ENCODE peak calls at places on chromosomes 4 and X, in seven cellular contexts. Q, D, K, B, S, I and V are unnamed samples. For H3K9me3, the result is how much of the 10 kb centered on the place peaks cover.

GRCh38 chr4:21811576-21811975 is 137.0 kb downstream of the KCNIP4 start:
- DNase-seq in K (no peak), Q (no peak), S (no peak), I (no peak), B (no peak), D (no peak), V (no peak)

GRCh38 chrX:51568586-51568985 is 50.1 kb downstream of the CENPVL3 start:
- DNase-seq in I (no peak), B (no peak), Q (no peak), K (no peak), S (no peak), D (no peak), V (no peak)

GRCh38 chr4:140637836-140638235 is 69.1 kb upstream of the UCP1 start:
- DNase-seq in S (peak), D (no peak), Q (no peak), I (no peak), B (peak), K (no peak), V (peak)

GRCh38 chr4:164501074-164501473 is 252.9 kb upstream of the SMIM31 start:
- DNase-seq in D (no peak), S (no peak), B (no peak), I (no peak), K (no peak), Q (no peak), V (no peak)

GRCh38 chrX:43166874-43167273 is 388.9 kb upstream of the PPP1R2C start:
- DNase-seq in I (no peak), D (no peak), S (no peak), B (no peak), K (no peak), Q (no peak), V (no peak)

GRCh38 chrX:17697191-17697590 is 40.1 kb upstream of the SCML1 start:
- DNase-seq in D (no peak), Q (no peak), S (no peak), K (no peak), I (no peak), B (no peak), V (no peak)

GRCh38 chr4:118774989-118775388 is 60.9 kb downstream of the SEC24D start:
- DNase-seq in K (no peak), D (no peak), S (no peak), I (no peak), Q (no peak), B (no peak), V (no peak)

GRCh38 chrX:103629295-103630170 is 758 bp downstream of the TCEAL1 start:
- DNase-seq in D (peak), Q (no peak), K (peak), S (peak), B (peak), I (peak), V (peak)

GRCh38 chr4:180153587-180153986 is 2089.6 kb upstream of the TENM3 start:
- DNase-seq in K (no peak), S (no peak), Q (no peak), B (no peak), I (no peak), D (no peak), V (no peak)

GRCh38 chrX:40202456-40202855 is 104.7 kb upstream of the BCOR start:
- DNase-seq in Q (no peak), S (no peak), B (no peak), K (no peak), D (no peak), I (no peak), V (no peak)

GRCh38 chr4:113052379-113052951 is 3.0 kb downstream of the ANK2 start:
- DNase-seq in D (no peak), Q (no peak), I (no peak), B (no peak), S (no peak), K (no peak), V (no peak)

GRCh38 chr4:39114436-39114835 is 52.4 kb downstream of the KLHL5 start:
- DNase-seq in B (no peak), D (no peak), K (no peak), Q (no peak), I (no peak), S (no peak), V (no peak)

GRCh38 chr4:77193511-77194236 is 36.7 kb downstream of the CCNG2 start:
- DNase-seq in I (no peak), B (no peak), D (peak), S (no peak), K (peak), Q (no peak), V (no peak)

GRCh38 chrX:9122504-9123245 is 88.7 kb upstream of the FAM9B start:
- DNase-seq in S (no peak), K (no peak), B (no peak), Q (no peak), I (no peak), D (no peak), V (no peak)

GRCh38 chrX:11430266-11430665 is 137.1 kb downstream of the AMELX start:
- DNase-seq in D (no peak), I (no peak), K (no peak), B (no peak), S (no peak), Q (no peak), V (no peak)

GRCh38 chr4:98452091-98452490 is 190.9 kb downstream of the RAP1GDS1 start:
- DNase-seq in D (no peak), S (no peak), I (no peak), B (no peak), Q (no peak), K (no peak), V (no peak)

GRCh38 chr4:75672461-75673026 is 667 bp downstream of the G3BP2 start:
- DNase-seq in S (peak), Q (no peak), D (peak), B (peak), K (peak), I (peak), V (peak)

GRCh38 chr4:2073808-2074481 is 14.8 kb downstream of the NAT8L start:
- DNase-seq in K (no peak), I (no peak), D (no peak), Q (no peak), B (no peak), S (no peak), V (no peak)

GRCh38 chrX:71227370-71228062 is 4.5 kb downstream of the GJB1 start:
- DNase-seq in Q (no peak), S (no peak), I (no peak), B (no peak), D (no peak), K (no peak), V (no peak)

GRCh38 chr4:77006753-77007355 is 57.3 kb downstream of the SEPTIN11 start:
- DNase-seq in I (no peak), K (no peak), D (no peak), Q (no peak), S (no peak), B (no peak), V (no peak)

GRCh38 chr4:101102114-101102752 is 245.1 kb downstream of the PPP3CA start:
- DNase-seq in D (peak), K (peak), B (no peak), Q (no peak), S (no peak), I (peak), V (no peak)

GRCh38 chr4:80255374-80256095 is 10.9 kb upstream of the FGF5 start:
- DNase-seq in I (no peak), K (no peak), B (no peak), D (no peak), S (no peak), Q (no peak), V (no peak)

GRCh38 chrX:110509778-110510510 is 151.3 kb downstream of the RTL9 start:
- DNase-seq in B (no peak), I (no peak), Q (no peak), S (no peak), D (no peak), K (no peak), V (peak)

GRCh38 chr4:16908377-16909021 is 10.1 kb upstream of the LDB2 start:
- DNase-seq in B (no peak), K (no peak), D (no peak), S (no peak), I (no peak), Q (no peak), V (no peak)

GRCh38 chr4:188145626-188146025 is 6.4 kb downstream of the TRIML1 start:
- DNase-seq in D (no peak), S (no peak), Q (no peak), K (no peak), I (no peak), B (no peak), V (no peak)

GRCh38 chr4:3270141-3270611 is 21.2 kb downstream of the MSANTD1 start:
- DNase-seq in D (peak), Q (no peak), K (peak), S (no peak), B (no peak), I (peak), V (peak)

GRCh38 chrX:122579521-122579920 is 604.6 kb upstream of the GRIA3 start:
- DNase-seq in B (no peak), S (no peak), K (no peak), Q (no peak), D (no peak), I (no peak), V (no peak)

GRCh38 chr4:152614337-152614736 is 65.5 kb downstream of the TMEM154 start:
- DNase-seq in B (no peak), I (no peak), D (no peak), S (no peak), K (no peak), Q (no peak), V (no peak)

DNA sequence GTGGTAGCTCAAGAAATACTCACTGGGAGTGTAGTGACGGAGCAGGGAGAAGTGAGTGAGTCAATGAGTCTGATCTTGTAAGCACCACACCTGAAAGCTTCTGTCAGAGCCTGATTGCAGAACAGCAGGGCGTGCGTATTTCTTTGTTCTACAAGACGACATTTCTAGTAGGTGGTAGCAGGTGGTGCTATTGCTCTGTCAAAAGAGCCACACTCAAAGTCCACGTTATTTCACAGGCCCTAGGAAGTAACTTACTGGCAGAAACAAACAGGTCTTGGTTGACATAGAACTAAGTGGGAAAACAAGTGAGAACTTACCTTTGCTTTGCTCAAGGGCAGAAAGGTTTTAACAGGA is 46.4 kb upstream of the SPRY1 start:
- DNase-seq in D (peak), B (no peak), K (no peak), I (peak), S (no peak), Q (peak), V (peak)
- TF ChIP-seq CTCF in D (no peak), B (no peak), K (no peak), I (no peak), S (peak), Q (no peak), V (peak)

GRCh38 chrX:108439961-108440696 is 491 bp downstream of the COL4A5 start:
- DNase-seq in B (peak), Q (no peak), S (no peak), I (no peak), K (no peak), D (no peak), V (peak)

GRCh38 chrX:108435261-108435660 is 3.0 kb downstream of the COL4A6 start:
- DNase-seq in K (no peak), I (no peak), B (no peak), S (no peak), Q (no peak), D (no peak), V (no peak)

GRCh38 chrX:108437354-108437753 is 868 bp downstream of the COL4A6 start:
- DNase-seq in D (no peak), S (no peak), B (no peak), K (no peak), Q (no peak), I (no peak), V (no peak)

GRCh38 chrX:108439434-108439883 is at the start of gene COL4A5:
- DNase-seq in D (peak), Q (peak), S (no peak), B (peak), K (peak), I (peak), V (peak)

GRCh38 chrX:108437789-108438623 is at the start of gene COL4A6:
- DNase-seq in K (peak), S (no peak), B (peak), I (peak), Q (peak), D (no peak), V (peak)
- H3K4me3 ChIP-seq in K (peak), S (no peak), B (peak), I (no peak), Q (peak), D (peak), V (peak)

GRCh38 chr4:175090116-175090515 is 172.0 kb downstream of the ADAM29 start:
- DNase-seq in I (no peak), D (no peak), K (no peak), S (no peak), Q (no peak), B (no peak), V (no peak)
- H3K9me3 ChIP-seq in I (under half), D (under half), K (under half), S (under half), Q (under half), B (under half), V (under half)

DNA sequence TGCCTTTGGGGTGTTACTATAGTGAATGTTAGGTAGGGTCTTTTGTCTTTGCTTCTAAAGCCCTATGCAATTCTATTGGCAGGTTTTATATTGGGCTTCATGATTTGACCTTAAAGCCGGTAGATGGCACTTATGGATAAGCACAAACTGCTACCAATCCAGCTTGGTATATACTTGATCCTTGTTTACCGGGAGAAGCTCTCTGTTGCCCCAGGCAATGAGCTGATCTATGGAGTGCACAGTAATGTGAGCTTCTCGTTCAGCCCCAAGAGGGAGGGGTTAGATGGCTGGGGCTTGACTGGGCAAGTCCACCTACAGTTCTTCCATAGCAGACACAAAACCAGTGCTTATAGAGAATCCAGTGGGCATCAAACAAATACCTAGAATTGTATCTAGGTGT is 287.2 kb upstream of the CT83 start:
- DNase-seq in K (no peak), B (no peak), D (no peak), Q (no peak), S (no peak), I (no peak), V (no peak)
- TF ChIP-seq CTCF in K (no peak), B (no peak), D (no peak), Q (no peak), S (no peak), I (no peak), V (no peak)

DNA sequence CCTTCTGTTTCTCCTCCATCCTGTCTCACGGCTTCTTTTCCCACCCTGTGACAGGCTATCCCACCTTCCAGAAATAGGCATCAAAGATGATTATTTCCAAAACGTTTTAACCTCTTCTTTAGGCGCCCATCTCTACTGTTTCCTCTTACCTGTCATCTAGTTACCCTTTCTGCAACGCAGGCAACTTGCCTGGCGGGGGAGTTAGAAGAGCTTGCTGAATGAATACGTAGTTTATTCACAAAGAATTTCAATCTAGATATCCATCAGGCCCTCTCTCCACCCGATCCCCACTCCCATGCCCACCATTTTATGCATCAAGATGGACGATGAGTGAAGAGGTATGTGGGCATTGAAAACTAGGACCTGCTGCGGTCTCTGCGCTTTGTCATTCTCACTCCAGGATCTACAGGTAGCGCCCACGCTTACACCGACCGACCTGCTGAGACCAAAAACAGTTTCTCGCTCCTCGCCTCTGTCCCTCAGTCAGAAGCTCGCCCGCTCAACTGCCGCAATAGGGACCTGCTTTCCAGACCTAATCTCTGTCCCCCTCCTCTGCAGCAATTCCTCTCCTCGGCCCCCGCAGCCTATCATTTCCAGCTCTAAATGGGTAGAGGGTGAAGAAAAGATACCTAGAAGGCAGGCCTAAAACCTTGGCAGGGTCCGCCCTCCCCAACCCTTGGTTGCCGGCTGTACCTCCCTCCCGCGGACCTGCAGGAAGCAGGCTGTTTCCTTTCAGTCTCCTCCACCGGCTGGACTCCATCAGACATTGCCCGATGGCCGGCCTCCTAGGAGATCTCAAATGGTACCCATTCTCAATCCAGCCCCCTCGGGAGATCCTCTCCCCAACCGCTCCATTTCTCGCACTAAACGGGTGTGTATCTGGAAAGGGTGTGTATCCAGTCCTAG is 624 bp downstream of the BEX5 start:
- DNase-seq in K (no peak), Q (no peak), I (peak), B (no peak), D (peak), S (no peak), V (no peak)
- H3K4me3 ChIP-seq in K (peak), Q (peak), I (peak), B (no peak), D (peak), S (no peak), V (no peak)

GRCh38 chrX:153351981-153352380 is 18.0 kb downstream of the ZNF275 start:
- DNase-seq in Q (no peak), I (no peak), S (no peak), D (no peak), K (no peak), B (no peak), V (no peak)

GRCh38 chrX:153352858-153353257 is 18.9 kb downstream of the ZNF275 start:
- DNase-seq in D (no peak), S (no peak), B (no peak), I (no peak), Q (no peak), K (no peak), V (no peak)

GRCh38 chrX:153348421-153348820 is 14.5 kb downstream of the ZNF275 start:
- DNase-seq in S (no peak), K (no peak), B (no peak), D (no peak), Q (no peak), I (no peak), V (no peak)

GRCh38 chrX:153347530-153347929 is 13.6 kb downstream of the ZNF275 start:
- DNase-seq in K (no peak), I (no peak), B (no peak), D (no peak), Q (no peak), S (no peak), V (no peak)

GRCh38 chrX:153349952-153350351 is 16.0 kb downstream of the ZNF275 start:
- DNase-seq in B (no peak), Q (no peak), S (no peak), D (no peak), I (no peak), K (no peak), V (no peak)
- H3K9me3 ChIP-seq in B (under half), Q (under half), S (under half), D (under half), I (under half), K (under half), V (under half)